ENCODE peak calls at places on chromosomes 12 and 14, in seven cellular contexts. One of them, this sample, is unnamed.

GRCh38 chr12:99911076-99911475 is 73.7 kb downstream of the ANKS1B start:
- DNase-seq in stimulated activated CD4-positive, alpha-beta T cell treated with anti-CD3 and anti-CD28 coated beads, Interleukin-4, amount 100 ng/mL, for 4 hours: no peak
- DNase-seq in activated gamma-delta T cell treated with anti-CD3 and anti-CD28 coated beads, Interleukin-2, amount 50 U/mL, for 16 hours: no peak
- DNase-seq in mucosa of descending colon: peak; percentile 6
- DNase-seq in T-helper 2 cell: no peak
- DNase-seq in NCI-H460: peak; percentile 7
- DNase-seq in transverse colon: no peak
- DNase-seq in this sample: no peak

GRCh38 chr12:127077262-127078045 is 1189.5 kb upstream of the TMEM132C start:
- DNase-seq in transverse colon: no peak
- DNase-seq in activated gamma-delta T cell treated with anti-CD3 and anti-CD28 coated beads, Interleukin-2, amount 50 U/mL, for 16 hours: no peak
- DNase-seq in NCI-H460: no peak
- DNase-seq in mucosa of descending colon: no peak
- DNase-seq in T-helper 2 cell: no peak
- DNase-seq in stimulated activated CD4-positive, alpha-beta T cell treated with anti-CD3 and anti-CD28 coated beads, Interleukin-4, amount 100 ng/mL, for 4 hours: no peak
- DNase-seq in this sample: no peak

GRCh38 chr14:61147369-61147897 is 133.7 kb downstream of the TMEM30B start:
- DNase-seq in stimulated activated CD4-positive, alpha-beta T cell treated with anti-CD3 and anti-CD28 coated beads, Interleukin-4, amount 100 ng/mL, for 4 hours: no peak
- DNase-seq in transverse colon: no peak
- DNase-seq in mucosa of descending colon: no peak
- DNase-seq in T-helper 2 cell: no peak
- DNase-seq in NCI-H460: no peak
- DNase-seq in activated gamma-delta T cell treated with anti-CD3 and anti-CD28 coated beads, Interleukin-2, amount 50 U/mL, for 16 hours: no peak
- DNase-seq in this sample: no peak

GRCh38 chr12:75844049-75844448 is 187.5 kb downstream of the PHLDA1 start:
- DNase-seq in activated gamma-delta T cell treated with anti-CD3 and anti-CD28 coated beads, Interleukin-2, amount 50 U/mL, for 16 hours: no peak
- DNase-seq in mucosa of descending colon: no peak
- DNase-seq in T-helper 2 cell: no peak
- DNase-seq in transverse colon: no peak
- DNase-seq in stimulated activated CD4-positive, alpha-beta T cell treated with anti-CD3 and anti-CD28 coated beads, Interleukin-4, amount 100 ng/mL, for 4 hours: no peak
- DNase-seq in NCI-H460: no peak
- DNase-seq in this sample: no peak

GRCh38 chr14:94192534-94192933 is 18.4 kb downstream of the PPP4R4 start:
- DNase-seq in T-helper 2 cell: no peak
- DNase-seq in transverse colon: no peak
- DNase-seq in activated gamma-delta T cell treated with anti-CD3 and anti-CD28 coated beads, Interleukin-2, amount 50 U/mL, for 16 hours: no peak
- DNase-seq in stimulated activated CD4-positive, alpha-beta T cell treated with anti-CD3 and anti-CD28 coated beads, Interleukin-4, amount 100 ng/mL, for 4 hours: no peak
- DNase-seq in NCI-H460: no peak
- DNase-seq in mucosa of descending colon: no peak
- DNase-seq in this sample: no peak

GRCh38 chr14:73289308-73289707 is 52.0 kb downstream of the PAPLN start:
- DNase-seq in mucosa of descending colon: no peak
- DNase-seq in stimulated activated CD4-positive, alpha-beta T cell treated with anti-CD3 and anti-CD28 coated beads, Interleukin-4, amount 100 ng/mL, for 4 hours: no peak
- DNase-seq in activated gamma-delta T cell treated with anti-CD3 and anti-CD28 coated beads, Interleukin-2, amount 50 U/mL, for 16 hours: no peak
- DNase-seq in transverse colon: no peak
- DNase-seq in NCI-H460: no peak
- DNase-seq in T-helper 2 cell: no peak
- DNase-seq in this sample: no peak

GRCh38 chr14:61375218-61375617 is 53.8 kb downstream of the PRKCH start:
- DNase-seq in NCI-H460: no peak
- DNase-seq in T-helper 2 cell: no peak
- DNase-seq in transverse colon: no peak
- DNase-seq in mucosa of descending colon: no peak
- DNase-seq in activated gamma-delta T cell treated with anti-CD3 and anti-CD28 coated beads, Interleukin-2, amount 50 U/mL, for 16 hours: no peak
- DNase-seq in stimulated activated CD4-positive, alpha-beta T cell treated with anti-CD3 and anti-CD28 coated beads, Interleukin-4, amount 100 ng/mL, for 4 hours: no peak
- DNase-seq in this sample: no peak

GRCh38 chr14:61696753-61697318 is 1.5 kb downstream of the HIF1A start:
- DNase-seq in activated gamma-delta T cell treated with anti-CD3 and anti-CD28 coated beads, Interleukin-2, amount 50 U/mL, for 16 hours: no peak
- DNase-seq in transverse colon: no peak
- DNase-seq in T-helper 2 cell: no peak
- DNase-seq in stimulated activated CD4-positive, alpha-beta T cell treated with anti-CD3 and anti-CD28 coated beads, Interleukin-4, amount 100 ng/mL, for 4 hours: no peak
- DNase-seq in NCI-H460: no peak
- DNase-seq in mucosa of descending colon: no peak
- DNase-seq in this sample: no peak

GRCh38 chr14:87434011-87434410 is 559.0 kb downstream of the GALC start:
- DNase-seq in transverse colon: no peak
- DNase-seq in activated gamma-delta T cell treated with anti-CD3 and anti-CD28 coated beads, Interleukin-2, amount 50 U/mL, for 16 hours: no peak
- DNase-seq in T-helper 2 cell: no peak
- DNase-seq in mucosa of descending colon: no peak
- DNase-seq in NCI-H460: no peak
- DNase-seq in stimulated activated CD4-positive, alpha-beta T cell treated with anti-CD3 and anti-CD28 coated beads, Interleukin-4, amount 100 ng/mL, for 4 hours: no peak
- DNase-seq in this sample: no peak

GRCh38 chr14:57189070-57189469 is 79.6 kb downstream of the EXOC5 start:
- DNase-seq in T-helper 2 cell: no peak
- DNase-seq in NCI-H460: peak; percentile 3
- DNase-seq in mucosa of descending colon: no peak
- DNase-seq in activated gamma-delta T cell treated with anti-CD3 and anti-CD28 coated beads, Interleukin-2, amount 50 U/mL, for 16 hours: no peak
- DNase-seq in transverse colon: no peak
- DNase-seq in stimulated activated CD4-positive, alpha-beta T cell treated with anti-CD3 and anti-CD28 coated beads, Interleukin-4, amount 100 ng/mL, for 4 hours: no peak
- DNase-seq in this sample: no peak

GRCh38 chr14:94681300-94682060 is 69.3 kb downstream of the SERPINA3 start:
- DNase-seq in T-helper 2 cell: no peak
- DNase-seq in mucosa of descending colon: peak; percentile 15
- DNase-seq in activated gamma-delta T cell treated with anti-CD3 and anti-CD28 coated beads, Interleukin-2, amount 50 U/mL, for 16 hours: no peak
- DNase-seq in stimulated activated CD4-positive, alpha-beta T cell treated with anti-CD3 and anti-CD28 coated beads, Interleukin-4, amount 100 ng/mL, for 4 hours: no peak
- DNase-seq in NCI-H460: peak; percentile 38
- DNase-seq in transverse colon: peak; percentile 15
- DNase-seq in this sample: no peak

GRCh38 chr14:48563465-48563864 is 888.1 kb upstream of the MDGA2 start:
- DNase-seq in activated gamma-delta T cell treated with anti-CD3 and anti-CD28 coated beads, Interleukin-2, amount 50 U/mL, for 16 hours: no peak
- DNase-seq in T-helper 2 cell: no peak
- DNase-seq in mucosa of descending colon: no peak
- DNase-seq in stimulated activated CD4-positive, alpha-beta T cell treated with anti-CD3 and anti-CD28 coated beads, Interleukin-4, amount 100 ng/mL, for 4 hours: no peak
- DNase-seq in transverse colon: no peak
- DNase-seq in NCI-H460: no peak
- DNase-seq in this sample: no peak

GRCh38 chr12:93766802-93767523 is 89.8 kb downstream of the CRADD start:
- DNase-seq in NCI-H460: peak; percentile 56
- DNase-seq in activated gamma-delta T cell treated with anti-CD3 and anti-CD28 coated beads, Interleukin-2, amount 50 U/mL, for 16 hours: no peak
- DNase-seq in mucosa of descending colon: peak; percentile 59
- DNase-seq in transverse colon: peak; percentile 29
- DNase-seq in stimulated activated CD4-positive, alpha-beta T cell treated with anti-CD3 and anti-CD28 coated beads, Interleukin-4, amount 100 ng/mL, for 4 hours: no peak
- DNase-seq in T-helper 2 cell: no peak
- DNase-seq in this sample: no peak

GRCh38 chr12:93860659-93861373 is 183.6 kb downstream of the CRADD start:
- DNase-seq in NCI-H460: no peak
- DNase-seq in activated gamma-delta T cell treated with anti-CD3 and anti-CD28 coated beads, Interleukin-2, amount 50 U/mL, for 16 hours: no peak
- DNase-seq in stimulated activated CD4-positive, alpha-beta T cell treated with anti-CD3 and anti-CD28 coated beads, Interleukin-4, amount 100 ng/mL, for 4 hours: no peak
- DNase-seq in transverse colon: no peak
- DNase-seq in mucosa of descending colon: no peak
- DNase-seq in T-helper 2 cell: no peak
- DNase-seq in this sample: no peak

GRCh38 chr14:30456296-30456695 is 102.7 kb upstream of the G2E3 start:
- DNase-seq in NCI-H460: no peak
- DNase-seq in transverse colon: no peak
- DNase-seq in stimulated activated CD4-positive, alpha-beta T cell treated with anti-CD3 and anti-CD28 coated beads, Interleukin-4, amount 100 ng/mL, for 4 hours: no peak
- DNase-seq in mucosa of descending colon: no peak
- DNase-seq in T-helper 2 cell: no peak
- DNase-seq in activated gamma-delta T cell treated with anti-CD3 and anti-CD28 coated beads, Interleukin-2, amount 50 U/mL, for 16 hours: no peak
- DNase-seq in this sample: no peak

GRCh38 chr12:807041-807717 is 54.8 kb downstream of the WNK1 start:
- DNase-seq in mucosa of descending colon: no peak
- DNase-seq in stimulated activated CD4-positive, alpha-beta T cell treated with anti-CD3 and anti-CD28 coated beads, Interleukin-4, amount 100 ng/mL, for 4 hours: no peak
- DNase-seq in NCI-H460: no peak
- DNase-seq in transverse colon: no peak
- DNase-seq in activated gamma-delta T cell treated with anti-CD3 and anti-CD28 coated beads, Interleukin-2, amount 50 U/mL, for 16 hours: no peak
- DNase-seq in T-helper 2 cell: no peak
- DNase-seq in this sample: no peak

GRCh38 chr14:69044965-69045555 is 66.0 kb upstream of the ACTN1 start:
- DNase-seq in transverse colon: no peak
- DNase-seq in NCI-H460: no peak
- DNase-seq in activated gamma-delta T cell treated with anti-CD3 and anti-CD28 coated beads, Interleukin-2, amount 50 U/mL, for 16 hours: no peak
- DNase-seq in mucosa of descending colon: no peak
- DNase-seq in stimulated activated CD4-positive, alpha-beta T cell treated with anti-CD3 and anti-CD28 coated beads, Interleukin-4, amount 100 ng/mL, for 4 hours: no peak
- DNase-seq in T-helper 2 cell: no peak
- DNase-seq in this sample: no peak

GRCh38 chr14:72094844-72095582 is 162.8 kb downstream of the RGS6 start:
- DNase-seq in stimulated activated CD4-positive, alpha-beta T cell treated with anti-CD3 and anti-CD28 coated beads, Interleukin-4, amount 100 ng/mL, for 4 hours: no peak
- DNase-seq in mucosa of descending colon: no peak
- DNase-seq in transverse colon: no peak
- DNase-seq in NCI-H460: no peak
- DNase-seq in T-helper 2 cell: no peak
- DNase-seq in activated gamma-delta T cell treated with anti-CD3 and anti-CD28 coated beads, Interleukin-2, amount 50 U/mL, for 16 hours: no peak
- DNase-seq in this sample: no peak

GRCh38 chr14:54566152-54566409 is 847 bp upstream of the SAMD4A start:
- DNase-seq in activated gamma-delta T cell treated with anti-CD3 and anti-CD28 coated beads, Interleukin-2, amount 50 U/mL, for 16 hours: no peak
- DNase-seq in T-helper 2 cell: no peak
- DNase-seq in NCI-H460: no peak
- DNase-seq in stimulated activated CD4-positive, alpha-beta T cell treated with anti-CD3 and anti-CD28 coated beads, Interleukin-4, amount 100 ng/mL, for 4 hours: peak; percentile 28
- DNase-seq in transverse colon: no peak
- DNase-seq in mucosa of descending colon: no peak
- DNase-seq in this sample: no peak

GRCh38 chr12:41621288-41621687 is 433.2 kb downstream of the PDZRN4 start:
- DNase-seq in activated gamma-delta T cell treated with anti-CD3 and anti-CD28 coated beads, Interleukin-2, amount 50 U/mL, for 16 hours: no peak
- DNase-seq in mucosa of descending colon: no peak
- DNase-seq in T-helper 2 cell: no peak
- DNase-seq in NCI-H460: no peak
- DNase-seq in transverse colon: no peak
- DNase-seq in stimulated activated CD4-positive, alpha-beta T cell treated with anti-CD3 and anti-CD28 coated beads, Interleukin-4, amount 100 ng/mL, for 4 hours: no peak
- DNase-seq in this sample: no peak

GRCh38 chr14:69901113-69901951 is 22.1 kb downstream of the SMOC1 start:
- DNase-seq in mucosa of descending colon: no peak
- DNase-seq in activated gamma-delta T cell treated with anti-CD3 and anti-CD28 coated beads, Interleukin-2, amount 50 U/mL, for 16 hours: no peak
- DNase-seq in stimulated activated CD4-positive, alpha-beta T cell treated with anti-CD3 and anti-CD28 coated beads, Interleukin-4, amount 100 ng/mL, for 4 hours: no peak
- DNase-seq in NCI-H460: peak; percentile 95
- DNase-seq in transverse colon: no peak
- DNase-seq in T-helper 2 cell: no peak
- DNase-seq in this sample: no peak

GRCh38 chr14:92341791-92342190 is 18.8 kb downstream of the SLC24A4 start:
- DNase-seq in stimulated activated CD4-positive, alpha-beta T cell treated with anti-CD3 and anti-CD28 coated beads, Interleukin-4, amount 100 ng/mL, for 4 hours: no peak
- DNase-seq in transverse colon: no peak
- DNase-seq in activated gamma-delta T cell treated with anti-CD3 and anti-CD28 coated beads, Interleukin-2, amount 50 U/mL, for 16 hours: no peak
- DNase-seq in NCI-H460: no peak
- DNase-seq in mucosa of descending colon: no peak
- DNase-seq in T-helper 2 cell: no peak
- DNase-seq in this sample: no peak

GRCh38 chr14:20907214-20907613 is 16.0 kb downstream of the RNASE3 start:
- DNase-seq in stimulated activated CD4-positive, alpha-beta T cell treated with anti-CD3 and anti-CD28 coated beads, Interleukin-4, amount 100 ng/mL, for 4 hours: no peak
- DNase-seq in activated gamma-delta T cell treated with anti-CD3 and anti-CD28 coated beads, Interleukin-2, amount 50 U/mL, for 16 hours: no peak
- DNase-seq in NCI-H460: no peak
- DNase-seq in T-helper 2 cell: no peak
- DNase-seq in mucosa of descending colon: no peak
- DNase-seq in transverse colon: no peak
- DNase-seq in this sample: no peak

GRCh38 chr12:11891350-11892064 is 179.2 kb upstream of the BCL2L14 start:
- DNase-seq in transverse colon: no peak
- DNase-seq in mucosa of descending colon: no peak
- DNase-seq in activated gamma-delta T cell treated with anti-CD3 and anti-CD28 coated beads, Interleukin-2, amount 50 U/mL, for 16 hours: no peak
- DNase-seq in stimulated activated CD4-positive, alpha-beta T cell treated with anti-CD3 and anti-CD28 coated beads, Interleukin-4, amount 100 ng/mL, for 4 hours: no peak
- DNase-seq in NCI-H460: no peak
- DNase-seq in T-helper 2 cell: no peak
- DNase-seq in this sample: no peak

GRCh38 chr14:36485773-36486172 is 34.3 kb downstream of the NKX2-1 start:
- DNase-seq in mucosa of descending colon: no peak
- DNase-seq in NCI-H460: no peak
- DNase-seq in activated gamma-delta T cell treated with anti-CD3 and anti-CD28 coated beads, Interleukin-2, amount 50 U/mL, for 16 hours: no peak
- DNase-seq in stimulated activated CD4-positive, alpha-beta T cell treated with anti-CD3 and anti-CD28 coated beads, Interleukin-4, amount 100 ng/mL, for 4 hours: no peak
- DNase-seq in T-helper 2 cell: no peak
- DNase-seq in transverse colon: no peak
- DNase-seq in this sample: no peak

GRCh38 chr14:73943083-73943482 is 6.8 kb downstream of the FAM161B start:
- DNase-seq in activated gamma-delta T cell treated with anti-CD3 and anti-CD28 coated beads, Interleukin-2, amount 50 U/mL, for 16 hours: no peak
- DNase-seq in NCI-H460: no peak
- DNase-seq in stimulated activated CD4-positive, alpha-beta T cell treated with anti-CD3 and anti-CD28 coated beads, Interleukin-4, amount 100 ng/mL, for 4 hours: no peak
- DNase-seq in mucosa of descending colon: no peak
- DNase-seq in transverse colon: no peak
- DNase-seq in T-helper 2 cell: no peak
- DNase-seq in this sample: no peak

GRCh38 chr12:99352269-99352668 is 295.3 kb upstream of the GARIN6 start:
- DNase-seq in transverse colon: no peak
- DNase-seq in NCI-H460: no peak
- DNase-seq in mucosa of descending colon: no peak
- DNase-seq in T-helper 2 cell: no peak
- DNase-seq in activated gamma-delta T cell treated with anti-CD3 and anti-CD28 coated beads, Interleukin-2, amount 50 U/mL, for 16 hours: no peak
- DNase-seq in stimulated activated CD4-positive, alpha-beta T cell treated with anti-CD3 and anti-CD28 coated beads, Interleukin-4, amount 100 ng/mL, for 4 hours: no peak
- DNase-seq in this sample: no peak

GRCh38 chr14:50533314-50533705 is 941 bp upstream of the MAP4K5 start:
- DNase-seq in mucosa of descending colon: no peak
- DNase-seq in transverse colon: no peak
- DNase-seq in T-helper 2 cell: no peak
- DNase-seq in stimulated activated CD4-positive, alpha-beta T cell treated with anti-CD3 and anti-CD28 coated beads, Interleukin-4, amount 100 ng/mL, for 4 hours: no peak
- DNase-seq in activated gamma-delta T cell treated with anti-CD3 and anti-CD28 coated beads, Interleukin-2, amount 50 U/mL, for 16 hours: no peak
- DNase-seq in NCI-H460: no peak
- DNase-seq in this sample: no peak

GRCh38 chr14:100219126-100219785 is 19.7 kb upstream of the YY1 start:
- DNase-seq in activated gamma-delta T cell treated with anti-CD3 and anti-CD28 coated beads, Interleukin-2, amount 50 U/mL, for 16 hours: no peak
- DNase-seq in transverse colon: no peak
- DNase-seq in NCI-H460: no peak
- DNase-seq in T-helper 2 cell: no peak
- DNase-seq in stimulated activated CD4-positive, alpha-beta T cell treated with anti-CD3 and anti-CD28 coated beads, Interleukin-4, amount 100 ng/mL, for 4 hours: no peak
- DNase-seq in mucosa of descending colon: no peak
- DNase-seq in this sample: no peak

GRCh38 chr12:57522887-57523705 is 472 bp downstream of the MBD6 start:
- DNase-seq in activated gamma-delta T cell treated with anti-CD3 and anti-CD28 coated beads, Interleukin-2, amount 50 U/mL, for 16 hours: no peak
- DNase-seq in transverse colon: peak; percentile 54
- DNase-seq in mucosa of descending colon: peak; percentile 60
- DNase-seq in NCI-H460: no peak
- DNase-seq in stimulated activated CD4-positive, alpha-beta T cell treated with anti-CD3 and anti-CD28 coated beads, Interleukin-4, amount 100 ng/mL, for 4 hours: no peak
- DNase-seq in T-helper 2 cell: peak; percentile 49
- DNase-seq in this sample: peak; percentile 48

GRCh38 chr12:4145990-4146859 is 127.3 kb upstream of the CCND2 start:
- DNase-seq in transverse colon: no peak
- DNase-seq in stimulated activated CD4-positive, alpha-beta T cell treated with anti-CD3 and anti-CD28 coated beads, Interleukin-4, amount 100 ng/mL, for 4 hours: peak; percentile 52
- DNase-seq in mucosa of descending colon: no peak
- DNase-seq in activated gamma-delta T cell treated with anti-CD3 and anti-CD28 coated beads, Interleukin-2, amount 50 U/mL, for 16 hours: peak; percentile 28
- DNase-seq in NCI-H460: no peak
- DNase-seq in T-helper 2 cell: no peak
- DNase-seq in this sample: no peak

GRCh38 chr12:67916266-67916970 is 72.8 kb upstream of the IFNG-AS1 start:
- DNase-seq in stimulated activated CD4-positive, alpha-beta T cell treated with anti-CD3 and anti-CD28 coated beads, Interleukin-4, amount 100 ng/mL, for 4 hours: no peak
- DNase-seq in T-helper 2 cell: no peak
- DNase-seq in activated gamma-delta T cell treated with anti-CD3 and anti-CD28 coated beads, Interleukin-2, amount 50 U/mL, for 16 hours: no peak
- DNase-seq in NCI-H460: no peak
- DNase-seq in transverse colon: no peak
- DNase-seq in mucosa of descending colon: no peak
- DNase-seq in this sample: no peak

GRCh38 chr14:94307410-94307992 is 14.4 kb upstream of the SERPINA10 start:
- DNase-seq in transverse colon: no peak
- DNase-seq in stimulated activated CD4-positive, alpha-beta T cell treated with anti-CD3 and anti-CD28 coated beads, Interleukin-4, amount 100 ng/mL, for 4 hours: no peak
- DNase-seq in mucosa of descending colon: no peak
- DNase-seq in activated gamma-delta T cell treated with anti-CD3 and anti-CD28 coated beads, Interleukin-2, amount 50 U/mL, for 16 hours: no peak
- DNase-seq in T-helper 2 cell: no peak
- DNase-seq in NCI-H460: no peak
- DNase-seq in this sample: no peak

This sample was measured in T follicular helper cell.